ENCODE peak calls at places on chromosomes 7 and 10, in four cellular contexts. A, R, J and N are unnamed samples.

GRCh38 chr10:123548779-123549178 is 117.4 kb upstream of the GPR26 start:
- DNase-seq in A (no peak), R (no peak), J (no peak), N (peak; percentile 13)

GRCh38 chr10:119316729-119317097 is 109.3 kb downstream of the GRK5 start:
- DNase-seq in A (peak; percentile 89), R (peak; percentile 89), J (no peak), N (peak; percentile 49)

GRCh38 chr7:4103352-4104091 is 578.6 kb upstream of the FOXK1 start:
- DNase-seq in A (peak; percentile 32), R (peak; percentile 6), J (no peak), N (peak; percentile 39)

GRCh38 chr7:123494193-123494796 is 40.1 kb downstream of the IQUB start:
- DNase-seq in A (peak; percentile 21), R (peak; percentile 27), J (no peak), N (peak; percentile 55)

GRCh38 chr7:71486414-71486813 is 354.5 kb downstream of the GALNT17 start:
- DNase-seq in A (no peak), R (no peak), J (no peak), N (no peak)

GRCh38 chr10:129741978-129742741 is 221.9 kb downstream of the EBF3 start:
- DNase-seq in A (no peak), R (no peak), J (no peak), N (no peak)

GRCh38 chr7:86762129-86762528 is 118.4 kb downstream of the GRM3 start:
- DNase-seq in A (no peak), R (no peak), J (no peak), N (no peak)

GRCh38 chr7:130941322-130942210 is 207.6 kb upstream of the KLF14 start:
- DNase-seq in A (no peak), R (peak; percentile 75), J (no peak), N (peak; percentile 88)

GRCh38 chr10:129963076-129963830 is 821 bp downstream of the EBF3 start:
- DNase-seq in A (no peak), R (no peak), J (no peak), N (no peak)

GRCh38 chr10:73865459-73866442 is 8.6 kb downstream of the CAMK2G start:
- DNase-seq in A (no peak), R (no peak), J (no peak), N (no peak)

GRCh38 chr7:42573904-42574692 is 337.1 kb upstream of the GLI3 start:
- DNase-seq in A (no peak), R (no peak), J (no peak), N (no peak)

GRCh38 chr10:127236266-127236665 is 39.9 kb upstream of the INSYN2A start:
- DNase-seq in A (no peak), R (no peak), J (no peak), N (no peak)

GRCh38 chr7:128742206-128742605 is 3.0 kb downstream of the CALU start:
- DNase-seq in A (no peak), R (no peak), J (no peak), N (no peak)

GRCh38 chr10:109450702-109451101 is 472.6 kb downstream of the XPNPEP1 start:
- DNase-seq in A (no peak), R (no peak), J (no peak), N (no peak)

DNA sequence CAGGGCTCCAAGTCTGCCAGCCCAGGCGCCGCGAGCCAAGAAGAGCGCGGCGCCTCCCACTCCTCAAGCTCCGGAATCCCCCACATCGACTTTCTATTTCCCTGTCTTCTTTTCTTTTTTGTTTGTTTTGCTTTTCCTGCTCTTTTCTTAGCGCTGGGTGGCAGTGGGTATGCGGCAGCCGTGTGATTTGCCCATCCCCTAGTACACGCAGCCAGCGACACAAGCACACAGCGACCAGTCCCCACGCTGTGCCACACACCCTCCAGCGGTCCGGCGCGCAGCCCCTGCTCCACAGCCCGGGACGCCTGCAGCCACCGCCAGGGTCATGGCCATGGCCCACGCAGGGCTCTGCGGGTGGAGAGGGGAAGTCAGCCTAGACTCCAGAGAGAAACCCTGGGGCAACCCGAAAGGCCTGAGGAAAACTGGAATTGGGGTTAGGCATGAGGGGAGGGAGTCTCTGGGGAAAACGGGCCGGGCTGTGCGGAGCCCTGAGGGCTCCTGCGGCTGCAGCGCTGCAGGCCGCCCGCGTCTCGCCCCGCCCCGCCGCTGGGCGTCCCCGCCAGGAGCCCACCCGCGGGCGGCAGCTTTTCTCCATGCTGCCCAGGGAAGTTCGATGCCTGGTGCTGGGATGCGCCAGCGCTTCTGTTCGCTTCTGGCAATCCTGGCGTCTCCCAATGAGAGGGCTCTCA is 2.5 kb downstream of the CHRM2 start:
- DNase-seq in A (no peak), R (no peak), J (no peak), N (no peak)
- TF ChIP-seq FOSL1 in A (no peak), R (no peak), J (no peak), N (no peak)

DNA sequence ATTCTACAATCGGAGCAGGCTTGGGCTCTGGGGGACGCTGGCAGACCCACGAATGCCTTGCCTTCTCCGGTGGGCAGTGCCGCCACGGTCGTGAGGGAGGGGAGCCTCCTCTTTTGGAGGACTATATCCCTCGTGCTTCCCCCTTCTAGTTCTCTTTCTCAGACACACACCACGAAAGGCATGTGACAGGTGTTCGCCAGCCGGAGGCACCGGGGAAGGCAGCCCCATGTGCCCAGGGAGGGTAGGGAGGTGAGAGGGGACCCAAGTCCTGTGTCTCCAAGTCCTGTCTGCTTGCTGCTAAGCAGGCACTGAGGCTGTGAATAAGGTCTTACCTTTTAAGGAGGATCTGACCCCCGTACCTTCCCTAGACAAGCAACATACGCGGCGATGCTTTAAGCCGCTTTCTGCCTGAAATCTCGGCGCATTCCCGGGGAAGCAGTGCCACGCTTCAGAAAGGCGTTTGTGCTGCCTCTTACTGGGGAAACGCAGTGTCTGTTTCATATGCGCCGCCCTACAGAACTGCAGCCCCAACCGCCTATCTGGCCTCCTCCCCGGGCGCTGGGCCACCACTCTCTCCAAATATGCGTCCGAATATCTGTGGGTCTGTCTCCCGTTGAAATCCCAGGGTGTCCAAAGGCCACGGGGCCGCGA is 809 bp downstream of the PLXNA4 start:
- DNase-seq in A (no peak), R (no peak), J (no peak), N (no peak)
- TF ChIP-seq FOSL1 in A (no peak), R (no peak), J (no peak), N (no peak)

DNA sequence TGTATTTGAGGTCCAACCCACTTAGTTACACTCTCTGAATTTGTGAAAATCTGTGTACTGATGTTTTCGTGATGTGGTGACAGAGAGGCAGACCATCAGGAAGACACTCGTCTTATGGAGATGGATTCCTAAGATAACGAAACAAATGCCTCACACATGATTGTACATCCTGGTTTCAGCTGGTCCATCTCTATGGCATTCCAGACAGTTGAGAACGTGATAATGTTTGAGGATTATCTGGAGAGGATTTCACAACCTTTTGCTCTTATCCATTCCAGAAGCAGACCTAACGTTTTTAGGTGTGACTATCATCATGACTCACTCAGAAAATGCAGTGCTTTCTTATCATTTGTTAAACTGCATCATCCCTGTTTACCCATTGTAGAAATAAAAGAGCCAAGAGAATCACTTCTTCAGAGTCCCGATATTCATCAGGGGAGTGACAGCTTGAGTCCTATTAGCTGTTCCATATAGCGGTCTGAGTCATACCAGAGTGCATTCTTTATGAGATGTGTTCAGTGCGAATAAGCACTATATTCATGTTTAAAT is 74.5 kb downstream of the BMPER start:
- DNase-seq in A (no peak), R (peak; percentile 5), J (no peak), N (no peak)
- TF ChIP-seq FOSL1 in A (no peak), R (no peak), J (no peak), N (no peak)

DNA sequence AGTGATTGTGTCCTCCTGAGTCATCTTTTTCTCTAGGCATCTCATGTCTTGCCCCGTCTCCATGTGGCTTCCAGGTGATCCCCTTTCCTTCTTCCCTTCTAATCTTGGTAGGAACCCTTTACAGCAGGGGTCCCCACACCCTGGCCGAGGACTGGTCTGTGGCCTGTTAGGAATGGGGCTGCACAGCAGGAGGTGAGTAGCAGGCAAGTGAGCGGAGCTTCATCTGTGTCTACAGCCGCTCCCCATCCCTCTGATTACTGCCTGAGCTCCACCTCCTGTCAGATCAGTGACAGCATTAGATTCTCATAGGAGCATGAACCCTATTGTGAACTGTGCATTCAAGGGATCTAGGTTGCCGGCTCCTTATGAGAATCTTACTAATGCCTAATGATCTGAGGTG is 13.9 kb upstream of the EIF5AL1 start:
- DNase-seq in A (no peak), R (no peak), J (no peak), N (peak; percentile 12)
- TF ChIP-seq FOSL1 in A (no peak), R (no peak), J (no peak), N (no peak)